ENCODE peak calls at places on chromosomes 5 and 9, in seven cellular contexts. W, C, G, S, X, O and P are unnamed samples.

GRCh38 chr9:37574996-37575395 is 1.2 kb downstream of the FBXO10 start:
- DNase-seq in G (no peak), O (no peak), C (no peak), S (no peak), W (no peak), X (no peak), P (no peak)

GRCh38 chr5:32709789-32710334 is 1.3 kb upstream of the NPR3 start:
- DNase-seq in C (peak), X (peak), O (peak), W (no peak), S (no peak), G (peak), P (peak)

GRCh38 chr5:7850533-7851239 is at the start of gene CFAP90:
- DNase-seq in W (peak), C (peak), G (peak), O (no peak), X (no peak), S (peak), P (peak)

GRCh38 chr5:179222246-179223017 is 122.8 kb downstream of the ADAMTS2 start:
- DNase-seq in G (peak), W (no peak), C (no peak), O (no peak), S (no peak), X (no peak), P (peak)

GRCh38 chr5:15522141-15522540 is 22.2 kb downstream of the FBXL7 start:
- DNase-seq in W (no peak), S (no peak), C (no peak), G (no peak), O (peak), X (no peak), P (no peak)

GRCh38 chr5:172322028-172322965 is 38.7 kb upstream of the UBTD2 start:
- DNase-seq in C (no peak), O (no peak), S (no peak), W (peak), X (no peak), G (no peak), P (no peak)

GRCh38 chr5:115179959-115180709 is 10.4 kb upstream of the TRIM36 start:
- DNase-seq in G (peak), O (peak), C (peak), W (no peak), S (peak), X (no peak), P (no peak)

GRCh38 chr5:81789033-81789432 is 38.1 kb upstream of the SSBP2 start:
- DNase-seq in C (no peak), W (no peak), X (peak), O (no peak), S (no peak), G (no peak), P (no peak)

GRCh38 chr5:136998864-136999263 is 500.3 kb downstream of the SPOCK1 start:
- DNase-seq in S (no peak), G (no peak), W (no peak), X (no peak), C (no peak), O (no peak), P (no peak)

GRCh38 chr5:54753034-54753433 is 232.4 kb downstream of the ESM1 start:
- DNase-seq in W (no peak), O (no peak), X (peak), G (peak), S (no peak), C (no peak), P (no peak)

GRCh38 chr9:3760031-3760430 is 234.2 kb upstream of the RFX3 start:
- DNase-seq in G (no peak), C (no peak), O (peak), W (no peak), X (no peak), S (no peak), P (no peak)

GRCh38 chr9:4126184-4126865 is 173.5 kb downstream of the GLIS3 start:
- DNase-seq in G (no peak), C (no peak), S (no peak), X (peak), O (no peak), W (no peak), P (no peak)

GRCh38 chr5:9348296-9348996 is 197.4 kb downstream of the SEMA5A start:
- DNase-seq in G (no peak), O (no peak), W (no peak), S (no peak), X (peak), C (no peak), P (no peak)

GRCh38 chr9:128503870-128504269 is 649 bp upstream of the GLE1 start:
- DNase-seq in C (no peak), S (no peak), X (no peak), W (no peak), G (no peak), O (peak), P (no peak)

GRCh38 chr9:121888438-121888775 is 204.7 kb downstream of the TTLL11 start:
- DNase-seq in G (peak), O (no peak), C (no peak), S (no peak), X (peak), W (no peak), P (no peak)

GRCh38 chr9:109968332-109968657 is 188.3 kb downstream of the PALM2AKAP2 start:
- DNase-seq in X (no peak), C (no peak), W (no peak), S (no peak), G (no peak), O (no peak), P (no peak)

GRCh38 chr9:126844085-126844484 is 16.4 kb upstream of the ZBTB34 start:
- DNase-seq in G (no peak), S (no peak), W (no peak), C (no peak), O (no peak), X (peak), P (no peak)

GRCh38 chr9:96122756-96123155 is 179.2 kb downstream of the HSD17B3 start:
- DNase-seq in O (no peak), C (no peak), G (no peak), X (no peak), W (no peak), S (no peak), P (no peak)

GRCh38 chr5:128491291-128491690 is 46.8 kb downstream of the FBN2 start:
- DNase-seq in W (no peak), C (no peak), G (no peak), X (peak), S (no peak), O (no peak), P (no peak)

GRCh38 chr9:21830589-21830988 is 28.2 kb downstream of the MTAP start:
- DNase-seq in O (no peak), S (no peak), G (no peak), X (no peak), W (no peak), C (no peak), P (no peak)

GRCh38 chr9:94801242-94801641 is 74.7 kb downstream of the AOPEP start:
- DNase-seq in G (no peak), X (no peak), W (no peak), S (no peak), C (no peak), O (no peak), P (no peak)

GRCh38 chr5:121795511-121795910 is 56.2 kb upstream of the FTMT start:
- DNase-seq in O (no peak), S (no peak), C (no peak), W (no peak), G (no peak), X (no peak), P (no peak)

GRCh38 chr5:147551677-147552076 is 41.8 kb upstream of the DPYSL3 start:
- DNase-seq in O (no peak), X (no peak), W (no peak), C (no peak), G (no peak), S (no peak), P (no peak)

GRCh38 chr9:106670418-106670817 is 192.5 kb upstream of the ZNF462 start:
- DNase-seq in G (no peak), W (no peak), C (no peak), S (no peak), O (no peak), X (no peak), P (no peak)

GRCh38 chr9:3553076-3553765 is 27.4 kb upstream of the RFX3 start:
- DNase-seq in X (no peak), C (no peak), G (no peak), W (no peak), O (no peak), S (no peak), P (no peak)

GRCh38 chr5:78417026-78417425 is 56.6 kb downstream of the SCAMP1 start:
- DNase-seq in S (no peak), X (no peak), W (no peak), C (no peak), O (no peak), G (no peak), P (no peak)

GRCh38 chr5:127206320-127207113 is 84.1 kb upstream of the MEGF10 start:
- DNase-seq in C (no peak), X (peak), W (no peak), G (no peak), S (peak), O (no peak), P (no peak)

GRCh38 chr5:160434022-160434531 is 12.4 kb downstream of the PTTG1 start:
- DNase-seq in S (peak), W (no peak), G (no peak), C (no peak), O (peak), X (no peak), P (no peak)

GRCh38 chr9:82202808-82203207 is 214.2 kb downstream of the SPATA31D1 start:
- DNase-seq in G (no peak), O (no peak), W (no peak), X (peak), S (no peak), C (no peak), P (no peak)

GRCh38 chr5:81609810-81610375 is 141.0 kb downstream of the SSBP2 start:
- DNase-seq in C (no peak), S (no peak), X (no peak), G (no peak), O (no peak), W (no peak), P (no peak)

GRCh38 chr5:38515648-38516047 is 40.8 kb downstream of the LIFR start:
- DNase-seq in S (no peak), C (no peak), X (peak), G (no peak), O (no peak), W (no peak), P (no peak)